ENCODE peak calls at places on chromosome X, in four cellular contexts. C is foreskin fibroblast, M is psoas muscle, A is coronary artery. N is an unnamed sample.

GRCh38 chrX:35711281-35711680 is 86.9 kb upstream of the MAGEB16 start:
- DNase-seq in M (no peak), C (no peak), A (no peak), N (no peak)

GRCh38 chrX:126165721-126166401 is at the start of gene DCAF12L2:
- DNase-seq in C (no peak), A (no peak), M (peak), N (no peak)

GRCh38 chrX:46573331-46573895 is at the start of gene CHST7:
- DNase-seq in A (peak), M (peak), C (peak), N (peak)

GRCh38 chrX:7788334-7788733 is 54.6 kb upstream of the VCX start:
- DNase-seq in C (no peak), M (no peak), A (no peak), N (no peak)

GRCh38 chrX:136209016-136209738 is 42.0 kb downstream of the MAP7D3 start:
- DNase-seq in A (peak), C (no peak), M (peak), N (peak)

GRCh38 chrX:150525061-150525919 is 43.1 kb upstream of the MTM1 start:
- DNase-seq in A (peak), M (peak), C (no peak), N (no peak)

GRCh38 chrX:9635805-9636204 is 129.8 kb downstream of the GPR143 start:
- DNase-seq in C (no peak), M (no peak), A (no peak), N (no peak)

GRCh38 chrX:13415551-13415950 is 95.7 kb upstream of the ATXN3L start:
- DNase-seq in M (no peak), C (no peak), A (no peak), N (no peak)

GRCh38 chrX:2500091-2500680 is 590 bp downstream of the DHRSX start:
- DNase-seq in A (peak), C (peak), M (peak), N (peak)

GRCh38 chrX:47484885-47485284 is 1.9 kb upstream of the ZNF41 start:
- DNase-seq in C (no peak), A (no peak), M (no peak), N (no peak)

GRCh38 chrX:13952581-13952980 is 77.1 kb downstream of the GEMIN8 start:
- DNase-seq in A (no peak), C (no peak), M (no peak), N (peak)

GRCh38 chrX:68146054-68146453 is 287.2 kb downstream of the OPHN1 start:
- DNase-seq in C (no peak), A (no peak), M (no peak), N (peak)

GRCh38 chrX:123899701-123900100 is 39.8 kb downstream of the XIAP start:
- DNase-seq in C (no peak), A (no peak), M (no peak), N (no peak)

DNA sequence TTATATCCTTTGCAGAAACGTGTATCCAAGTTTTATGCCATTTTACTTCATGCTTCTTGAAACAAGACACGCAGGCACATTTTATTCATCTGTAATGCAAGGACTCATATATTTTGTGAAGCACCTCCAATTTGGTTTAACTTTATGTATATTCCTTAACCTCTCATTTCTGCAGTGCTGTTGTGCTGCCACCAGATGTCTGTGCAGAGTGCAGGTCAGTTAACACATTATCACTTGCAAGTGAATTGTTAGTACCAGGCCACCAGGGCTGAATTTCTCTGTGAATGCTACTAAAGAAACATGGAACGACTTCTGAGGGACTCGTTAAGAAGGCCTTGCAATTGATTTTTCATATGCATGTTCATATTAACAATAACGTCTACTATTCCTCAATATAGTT is 770.4 kb downstream of the NLGN4X start:
- DNase-seq in C (no peak), M (no peak), A (no peak), N (peak)
- TF ChIP-seq CTCF in C (no peak), M (no peak), A (no peak), N (peak)

DNA sequence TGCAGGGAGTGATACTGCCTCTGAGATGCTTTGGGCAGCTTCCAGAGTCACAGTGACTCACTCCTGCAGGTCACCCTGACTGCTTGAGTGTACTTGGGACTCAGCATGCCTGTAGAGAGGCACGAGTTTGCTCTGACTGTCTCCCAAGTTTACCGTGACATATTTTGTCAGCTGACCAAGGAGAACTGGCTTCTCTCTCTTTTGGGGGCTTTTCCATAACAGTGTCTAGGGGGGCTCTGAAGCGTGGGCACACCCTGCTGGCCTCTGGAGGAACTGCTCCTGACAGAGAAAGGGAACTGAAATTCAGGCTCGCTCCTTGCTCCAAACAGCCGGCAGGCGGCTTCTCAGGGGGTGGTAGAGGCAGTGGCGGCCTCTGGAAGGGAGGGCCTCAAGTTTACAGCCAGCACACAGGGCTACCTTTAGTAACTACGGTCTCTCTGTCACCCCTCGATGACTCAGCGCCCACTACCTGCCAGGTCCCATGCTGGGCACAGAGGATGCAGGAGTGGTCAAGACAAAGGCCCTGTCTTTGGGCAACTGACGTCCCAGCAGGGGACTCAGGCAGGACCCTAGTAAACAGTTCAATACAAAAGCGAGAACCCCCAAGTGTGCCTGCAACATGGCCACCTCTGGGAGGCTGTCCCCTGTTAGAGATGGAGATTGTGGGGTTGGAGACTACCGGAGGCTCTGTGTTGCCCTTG is 17.8 kb downstream of the ZNF185 start:
- DNase-seq in C (peak), A (no peak), M (no peak), N (peak)
- TF ChIP-seq CTCF in C (peak), A (peak), M (peak), N (peak)

GRCh38 chrX:44317196-44317595 is 26.3 kb downstream of the EFHC2 start:
- DNase-seq in M (no peak), A (no peak), C (no peak), N (no peak)

GRCh38 chrX:44310227-44310626 is 33.2 kb downstream of the EFHC2 start:
- DNase-seq in C (no peak), M (peak), A (no peak), N (no peak)

GRCh38 chrX:44312421-44312820 is 31.1 kb downstream of the EFHC2 start:
- DNase-seq in M (no peak), A (no peak), C (no peak), N (no peak)

GRCh38 chrX:44314855-44315254 is 28.6 kb downstream of the EFHC2 start:
- DNase-seq in M (no peak), C (no peak), A (no peak), N (no peak)

DNA sequence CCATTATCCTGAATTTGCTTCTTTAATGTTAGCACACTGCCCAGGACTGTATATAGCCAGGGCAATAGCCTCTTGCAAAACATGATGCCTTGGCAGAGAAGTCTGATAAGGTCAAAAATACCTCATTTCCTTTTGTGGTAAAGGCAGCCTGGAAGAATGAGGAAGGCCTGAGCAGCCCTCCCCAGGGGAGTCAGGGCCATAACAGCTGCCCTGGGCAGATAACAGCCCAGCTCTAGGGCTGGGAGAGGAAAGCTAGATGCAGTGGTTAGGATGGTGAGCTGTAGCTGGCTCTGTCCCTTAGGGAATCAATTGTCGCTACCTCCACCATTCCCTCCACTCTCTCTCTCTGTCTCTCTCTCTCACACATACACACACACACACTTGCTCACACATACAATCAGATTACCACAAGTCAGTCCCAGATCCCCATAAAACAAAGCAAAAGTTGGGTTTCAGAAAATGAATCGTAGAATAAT is 29.2 kb downstream of the EFHC2 start:
- DNase-seq in M (peak), C (no peak), A (no peak), N (peak)
- TF ChIP-seq CTCF in M (no peak), C (no peak), A (no peak), N (no peak)

GRCh38 chrX:57379296-57379695 is 92.8 kb downstream of the FAAH2 start:
- DNase-seq in M (no peak), A (no peak), C (no peak), N (no peak)
- TF ChIP-seq CTCF in M (no peak), A (no peak), C (no peak), N (no peak)

DNA sequence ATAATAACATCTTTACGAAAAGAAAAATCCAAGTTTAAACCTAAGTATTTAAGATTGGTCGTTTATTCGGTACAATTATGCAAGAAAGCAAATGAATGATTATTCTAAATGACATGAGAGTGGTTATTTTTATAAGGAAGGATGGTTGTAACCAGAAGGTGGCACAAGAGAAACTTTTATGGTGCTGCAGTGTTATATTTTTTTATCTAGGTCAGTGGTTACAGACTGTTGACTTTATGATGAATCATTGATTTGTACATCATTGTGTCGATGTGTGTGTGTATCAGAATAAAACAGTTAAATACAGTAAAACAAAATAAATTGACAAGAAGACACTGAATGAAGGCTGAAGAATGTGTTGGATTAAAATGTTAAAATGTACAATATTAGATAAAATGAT is 9.8 kb downstream of the DCAF8L2 start:
- DNase-seq in M (no peak), A (no peak), C (no peak), N (no peak)
- TF ChIP-seq CTCF in M (no peak), A (no peak), C (no peak), N (no peak)

GRCh38 chrX:101595739-101596419 is 21.9 kb downstream of the ARMCX6 start:
- DNase-seq in C (peak), A (no peak), M (no peak), N (peak)
- TF ChIP-seq CTCF in C (peak), A (peak), M (peak), N (peak)

GRCh38 chrX:91066104-91066503 is 368.5 kb upstream of the PABPC5 start:
- DNase-seq in M (no peak), C (no peak), A (no peak), N (no peak)
- TF ChIP-seq CTCF in M (no peak), C (no peak), A (no peak), N (no peak)

GRCh38 chrX:21933077-21933476 is 7.4 kb upstream of the SMS start:
- DNase-seq in M (no peak), A (peak), C (no peak), N (no peak)
- TF ChIP-seq CTCF in M (no peak), A (no peak), C (no peak), N (no peak)

GRCh38 chrX:29024813-29025342 is 437.6 kb downstream of the IL1RAPL1 start:
- DNase-seq in C (no peak), M (no peak), A (no peak), N (peak)
- TF ChIP-seq CTCF in C (no peak), M (no peak), A (no peak), N (no peak)

GRCh38 chrX:19904778-19905367 is 17.5 kb upstream of the SH3KBP1 start:
- DNase-seq in M (no peak), A (no peak), C (no peak), N (peak)
- TF ChIP-seq CTCF in M (peak), A (peak), C (peak), N (peak)